ENCODE peak calls at places on chromosomes 3 and 15, in ten cellular contexts. J, K, D, Y, A, V, O, F, Q and E are unnamed samples.

GRCh38 chr3:195093731-195094130 is 177.2 kb downstream of the XXYLT1 start:
- DNase-seq in J (no peak), K (no peak), D (no peak), Y (no peak), A (no peak), V (no peak), O (no peak), F (no peak), Q (no peak), E (no peak)

GRCh38 chr15:61879219-61879618 is 181.0 kb downstream of the VPS13C start:
- DNase-seq in J (no peak), K (no peak), D (no peak), Y (peak), A (no peak), V (no peak), O (no peak), F (no peak), Q (no peak), E (no peak)

GRCh38 chr15:63022181-63022580 is 20.4 kb upstream of the TPM1 start:
- DNase-seq in J (no peak), K (no peak), D (no peak), Y (no peak), A (no peak), V (no peak), O (no peak), F (no peak), Q (no peak), E (no peak)

GRCh38 chr3:159416854-159417253 is 571.8 kb upstream of the IL12A start:
- DNase-seq in J (no peak), K (no peak), D (no peak), Y (no peak), A (no peak), V (peak), O (peak), F (peak), Q (peak), E (no peak)

GRCh38 chr3:128508852-128509251 is 15.9 kb upstream of the GATA2 start:
- DNase-seq in J (no peak), K (no peak), D (no peak), Y (no peak), A (no peak), V (no peak), O (no peak), F (no peak), Q (no peak), E (no peak)

GRCh38 chr3:182182531-182182968 is 470.8 kb downstream of the SOX2 start:
- DNase-seq in J (no peak), K (no peak), D (no peak), Y (no peak), A (no peak), V (no peak), O (no peak), F (no peak), Q (no peak), E (no peak)

GRCh38 chr3:82462977-82463376 is 701.5 kb upstream of the GBE1 start:
- DNase-seq in J (no peak), K (no peak), D (no peak), Y (no peak), A (no peak), V (no peak), O (no peak), F (no peak), Q (no peak), E (no peak)

GRCh38 chr15:77015651-77016320 is 20.9 kb downstream of the PSTPIP1 start:
- DNase-seq in J (no peak), K (no peak), D (no peak), Y (no peak), A (no peak), V (no peak), O (no peak), F (no peak), Q (no peak), E (no peak)

GRCh38 chr15:42139596-42139995 is 16.8 kb downstream of the PLA2G4F start:
- DNase-seq in J (no peak), K (no peak), D (no peak), Y (no peak), A (no peak), V (no peak), O (no peak), F (no peak), Q (no peak), E (peak)

GRCh38 chr3:60047426-60048200 is 997.8 kb upstream of the CFAP20DC start:
- DNase-seq in J (no peak), K (no peak), D (no peak), Y (no peak), A (no peak), V (no peak), O (no peak), F (no peak), Q (no peak), E (no peak)

GRCh38 chr3:32077260-32078084 is 28.9 kb upstream of the GPD1L start:
- DNase-seq in J (no peak), K (no peak), D (no peak), Y (no peak), A (no peak), V (no peak), O (peak), F (no peak), Q (peak), E (no peak)

GRCh38 chr3:169345662-169346331 is 317.7 kb downstream of the MECOM start:
- DNase-seq in J (no peak), K (no peak), D (no peak), Y (no peak), A (no peak), V (no peak), O (peak), F (no peak), Q (no peak), E (no peak)

GRCh38 chr15:69315402-69316110 is 16.8 kb downstream of the PAQR5 start:
- DNase-seq in J (no peak), K (no peak), D (no peak), Y (no peak), A (no peak), V (no peak), O (no peak), F (no peak), Q (no peak), E (no peak)

GRCh38 chr3:17891139-17891850 is 148.9 kb upstream of the TBC1D5 start:
- DNase-seq in J (no peak), K (no peak), D (no peak), Y (no peak), A (no peak), V (peak), O (no peak), F (peak), Q (peak), E (no peak)

GRCh38 chr3:56251343-56251945 is 216.8 kb downstream of the ERC2 start:
- DNase-seq in J (no peak), K (peak), D (no peak), Y (peak), A (no peak), V (peak), O (peak), F (peak), Q (peak), E (no peak)

GRCh38 chr3:41118461-41119385 is 80.6 kb upstream of the CTNNB1 start:
- DNase-seq in J (no peak), K (no peak), D (no peak), Y (no peak), A (no peak), V (no peak), O (no peak), F (no peak), Q (no peak), E (no peak)

GRCh38 chr3:143476965-143477640 is 357.5 kb downstream of the CHST2 start:
- DNase-seq in J (no peak), K (no peak), D (no peak), Y (no peak), A (no peak), V (no peak), O (no peak), F (no peak), Q (peak), E (no peak)

GRCh38 chr3:193165431-193166120 is 75.4 kb upstream of the PLAAT1 start:
- DNase-seq in J (no peak), K (no peak), D (no peak), Y (no peak), A (no peak), V (no peak), O (no peak), F (no peak), Q (no peak), E (no peak)

GRCh38 chr3:45599984-45600650 is 5.6 kb downstream of the LIMD1 start:
- DNase-seq in J (no peak), K (no peak), D (no peak), Y (no peak), A (no peak), V (no peak), O (no peak), F (no peak), Q (no peak), E (no peak)

GRCh38 chr3:194973366-194974000 is 287.8 kb downstream of the FAM43A start:
- DNase-seq in J (no peak), K (no peak), D (no peak), Y (no peak), A (no peak), V (no peak), O (no peak), F (no peak), Q (no peak), E (no peak)